ENCODE peak calls at places on chromosomes 11 and 22, in eight cellular contexts. B is lung; N is Caco-2; K is adrenal gland; F is CD4-positive, alpha-beta memory T cell; H is upper lobe of right lung; X is body of pancreas; V is tibial nerve. P is an unnamed sample.

GRCh38 chr11:125174686-125175085 is 10.1 kb downstream of the PKNOX2 start:
- DNase-seq in H (no peak), F (no peak), K (no peak), B (no peak), N (peak; percentile 24), V (no peak), X (no peak), P (no peak)

GRCh38 chr22:30870451-30871345 is 97.9 kb downstream of the MORC2 start:
- DNase-seq in V (no peak), X (no peak), N (peak; percentile 17), H (peak; percentile 64), K (peak; percentile 16), B (no peak), F (no peak), P (no peak)

GRCh38 chr11:19237813-19238212 is 2.9 kb downstream of the E2F8 start:
- DNase-seq in V (no peak), B (no peak), F (no peak), H (no peak), X (no peak), N (no peak), K (no peak), P (no peak)

GRCh38 chr22:27903805-27904473 is 15.1 kb downstream of the PITPNB start:
- DNase-seq in X (no peak), B (no peak), K (no peak), H (no peak), N (no peak), V (no peak), F (no peak), P (no peak)

GRCh38 chr11:103619480-103619879 is 417.0 kb upstream of the DDI1 start:
- DNase-seq in N (peak; percentile 51), V (no peak), X (peak; percentile 13), K (no peak), H (no peak), B (no peak), F (no peak), P (no peak)

GRCh38 chr11:794766-795637 is 3.1 kb downstream of the SLC25A22 start:
- DNase-seq in V (no peak), H (no peak), F (no peak), B (no peak), X (peak; percentile 94), K (no peak), N (no peak), P (no peak)

GRCh38 chr11:18046116-18046777 is at the start of gene TPH1:
- DNase-seq in N (peak; percentile 43), B (peak; percentile 39), F (no peak), H (peak; percentile 79), X (peak; percentile 59), K (peak; percentile 25), V (no peak), P (peak; percentile 30)

GRCh38 chr22:28397324-28397723 is 282.3 kb downstream of the TTC28 start:
- DNase-seq in X (no peak), F (no peak), K (no peak), H (no peak), N (no peak), V (no peak), B (no peak), P (no peak)

GRCh38 chr11:35994421-35994820 is 50.6 kb downstream of the LDLRAD3 start:
- DNase-seq in N (no peak), X (no peak), H (no peak), F (no peak), V (no peak), K (no peak), B (no peak), P (no peak)

GRCh38 chr11:35997908-35998307 is 54.0 kb downstream of the LDLRAD3 start:
- DNase-seq in N (no peak), B (no peak), H (no peak), V (no peak), F (no peak), X (no peak), K (no peak), P (no peak)

GRCh38 chr11:35998651-35999050 is 54.8 kb downstream of the LDLRAD3 start:
- DNase-seq in N (no peak), H (no peak), F (no peak), X (no peak), B (no peak), V (no peak), K (no peak), P (no peak)

GRCh38 chr11:35992551-35992950 is 48.7 kb downstream of the LDLRAD3 start:
- DNase-seq in B (no peak), V (no peak), F (no peak), K (no peak), H (no peak), X (no peak), N (no peak), P (no peak)

GRCh38 chr11:35995872-35996271 is 52.0 kb downstream of the LDLRAD3 start:
- DNase-seq in K (no peak), H (no peak), F (no peak), N (no peak), X (no peak), V (no peak), B (no peak), P (no peak)
- H3K9me3 ChIP-seq in K (no peaks in the 10 kb centered on the region), H (no peaks in the 10 kb centered on the region), F (no peaks in the 10 kb centered on the region), N (no peaks in the 10 kb centered on the region), X (no peaks in the 10 kb centered on the region), V (no peaks in the 10 kb centered on the region), B (no peaks in the 10 kb centered on the region), P (peaks cover 12% of the 10 kb centered on the region)

GRCh38 chr22:44384981-44385610 is 72.3 kb upstream of the SHISAL1 start:
- DNase-seq in K (no peak), N (no peak), H (peak; percentile 46), V (no peak), X (no peak), F (no peak), B (no peak), P (no peak)
- H3K27me3 ChIP-seq in K (no peaks in the 10 kb centered on the region), N (no peaks in the 10 kb centered on the region), H (peaks cover 5% of the 10 kb centered on the region), V (no peaks in the 10 kb centered on the region), X (no peaks in the 10 kb centered on the region), F (no peaks in the 10 kb centered on the region), B (no peaks in the 10 kb centered on the region), P (no peaks in the 10 kb centered on the region)

GRCh38 chr11:113651018-113651417 is 55.1 kb downstream of the TMPRSS5 start:
- DNase-seq in N (no peak), K (no peak), X (no peak), V (no peak), F (no peak), B (no peak), H (no peak), P (no peak)
- H3K9me3 ChIP-seq in N (peaks cover 43% of the 10 kb centered on the region), K (no peaks in the 10 kb centered on the region), X (no peaks in the 10 kb centered on the region), V (no peaks in the 10 kb centered on the region), F (no peaks in the 10 kb centered on the region), B (no peaks in the 10 kb centered on the region), H (no peaks in the 10 kb centered on the region), P (peaks cover 3% of the 10 kb centered on the region)

GRCh38 chr11:3091846-3092602 is 34.8 kb upstream of the CARS1 start:
- DNase-seq in B (peak; percentile 66), N (peak; percentile 88), V (peak; percentile 61), F (peak; percentile 64), X (peak; percentile 72), H (peak; percentile 84), K (peak; percentile 75), P (peak; percentile 52)
- H3K27me3 ChIP-seq in B (no peaks in the 10 kb centered on the region), N (no peaks in the 10 kb centered on the region), V (no peaks in the 10 kb centered on the region), F (no peaks in the 10 kb centered on the region), X (no peaks in the 10 kb centered on the region), H (no peaks in the 10 kb centered on the region), K (no peaks in the 10 kb centered on the region), P (no peaks in the 10 kb centered on the region)

DNA sequence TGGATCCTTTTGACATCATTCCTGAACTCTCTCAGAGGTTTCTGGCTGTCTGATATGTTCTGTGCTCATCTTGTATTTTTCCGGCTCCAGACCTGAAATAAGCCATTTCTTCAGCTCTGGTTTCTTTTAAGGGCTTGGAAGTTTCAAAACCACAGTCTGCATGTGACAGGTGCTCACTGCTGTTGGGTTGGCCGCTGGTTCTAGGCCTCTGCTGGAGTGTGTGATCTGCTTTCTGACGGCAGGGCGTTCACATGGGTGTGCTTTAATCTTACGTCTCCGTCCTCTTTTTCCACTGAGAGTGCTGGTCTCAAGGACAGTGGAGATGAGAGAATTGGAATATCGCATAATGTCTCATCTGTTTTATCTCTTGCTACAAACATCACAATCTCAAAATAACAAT is 10.3 kb downstream of the ZBED4 start:
- DNase-seq in N (no peak), B (no peak), H (no peak), F (no peak), V (no peak), X (no peak), K (no peak), P (no peak)
- H3K9me3 ChIP-seq in N (no peaks in the 10 kb centered on the region), B (peaks cover 3% of the 10 kb centered on the region), H (peaks cover 11% of the 10 kb centered on the region), F (no peaks in the 10 kb centered on the region), V (no peaks in the 10 kb centered on the region), X (no peaks in the 10 kb centered on the region), K (no peaks in the 10 kb centered on the region), P (peaks cover 15% of the 10 kb centered on the region)

DNA sequence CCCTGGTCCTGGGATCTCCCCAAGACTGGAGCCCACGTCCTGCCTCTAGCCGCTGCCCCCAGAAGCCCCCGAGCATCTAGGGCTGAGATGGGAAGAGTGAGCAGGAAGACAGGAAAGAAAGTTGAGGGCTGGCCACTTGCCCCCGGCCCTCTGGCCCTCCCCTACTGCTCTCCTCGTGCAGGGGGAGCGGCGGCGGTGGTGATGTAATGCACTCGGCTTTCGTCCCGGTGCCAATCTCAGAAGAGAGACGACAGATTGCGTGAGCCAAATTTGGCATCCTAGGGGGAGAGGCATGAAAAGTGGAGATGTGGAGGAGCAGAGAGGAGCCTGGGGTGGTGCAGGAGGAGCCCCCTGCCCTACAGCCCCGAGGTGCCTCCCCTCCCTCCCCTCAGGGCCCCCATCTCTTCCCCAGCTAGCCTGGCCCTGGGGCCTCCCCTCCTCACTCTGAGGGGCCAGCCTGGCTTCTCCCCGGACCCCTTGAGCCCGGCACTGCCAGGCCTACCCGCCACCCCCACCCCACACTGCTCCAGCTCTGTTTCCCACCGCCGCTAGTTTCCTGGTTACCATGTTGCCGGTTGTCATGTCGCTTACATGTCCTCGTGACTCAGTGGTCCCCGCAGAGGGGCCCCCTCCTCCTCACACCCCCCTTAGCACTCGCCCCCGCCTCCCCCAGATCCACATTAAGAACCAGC is 2.5 kb downstream of the KCNJ4 start:
- DNase-seq in K (no peak), F (no peak), X (no peak), B (no peak), V (no peak), H (no peak), N (no peak), P (peak; percentile 72)
- H3K27me3 ChIP-seq in K (peaks cover 20% of the 10 kb centered on the region), F (peaks cover 30% of the 10 kb centered on the region), X (no peaks in the 10 kb centered on the region), B (no peaks in the 10 kb centered on the region), V (peaks cover 64% of the 10 kb centered on the region), H (peaks cover 68% of the 10 kb centered on the region), N (peaks cover 3% of the 10 kb centered on the region), P (peaks cover 15% of the 10 kb centered on the region)

GRCh38 chr11:21986361-21986760 is 206.5 kb upstream of the ANO5 start:
- DNase-seq in N (no peak), F (no peak), V (no peak), B (no peak), X (no peak), K (no peak), H (no peak), P (no peak)
- H3K9me3 ChIP-seq in N (no peaks in the 10 kb centered on the region), F (no peaks in the 10 kb centered on the region), V (no peaks in the 10 kb centered on the region), B (no peaks in the 10 kb centered on the region), X (no peaks in the 10 kb centered on the region), K (no peaks in the 10 kb centered on the region), H (no peaks in the 10 kb centered on the region), P (no peaks in the 10 kb centered on the region)